ENCODE peak calls at places on chromosomes 2 and 18, in six cellular contexts. E, S, J, N, Q and V are unnamed samples.

GRCh38 chr2:76895469-76895868 is 626.7 kb downstream of the LRRTM4 start:
- DNase-seq in E (no peak), S (no peak), J (no peak), N (no peak), Q (peak), V (no peak)

GRCh38 chr2:68734688-68735525 is at the start of gene ARHGAP25:
- DNase-seq in E (peak), S (peak), J (no peak), N (no peak), Q (no peak), V (no peak)

GRCh38 chr2:24017711-24018110 is 7.8 kb downstream of the MFSD2B start:
- DNase-seq in E (no peak), S (no peak), J (no peak), N (no peak), Q (no peak), V (no peak)

GRCh38 chr2:231648579-231649174 is 56.0 kb downstream of the TEX44 start:
- DNase-seq in E (no peak), S (peak), J (peak), N (no peak), Q (peak), V (peak)

GRCh38 chr2:222969491-222969890 is 82.5 kb upstream of the KCNE4 start:
- DNase-seq in E (no peak), S (no peak), J (no peak), N (no peak), Q (no peak), V (no peak)

GRCh38 chr2:60867007-60867406 is 14.4 kb upstream of the REL start:
- DNase-seq in E (no peak), S (no peak), J (no peak), N (no peak), Q (no peak), V (no peak)

GRCh38 chr2:101076581-101076980 is 74.5 kb downstream of the RPL31 start:
- DNase-seq in E (no peak), S (no peak), J (no peak), N (no peak), Q (no peak), V (no peak)

GRCh38 chr2:221554769-221555510 is 17.2 kb downstream of the EPHA4 start:
- DNase-seq in E (no peak), S (no peak), J (no peak), N (no peak), Q (no peak), V (no peak)

GRCh38 chr18:864872-865273 is 39.8 kb upstream of the ADCYAP1 start:
- DNase-seq in E (peak), S (peak), J (peak), N (peak), Q (peak), V (peak)

GRCh38 chr18:31992836-31993575 is 25.6 kb upstream of the RNF125 start:
- DNase-seq in E (no peak), S (no peak), J (no peak), N (no peak), Q (no peak), V (no peak)

GRCh38 chr18:45122510-45122909 is 441.8 kb downstream of the SETBP1 start:
- DNase-seq in E (no peak), S (no peak), J (no peak), N (no peak), Q (no peak), V (no peak)

GRCh38 chr2:129192841-129193253 is 786.6 kb upstream of the RAB6C start:
- DNase-seq in E (no peak), S (no peak), J (no peak), N (no peak), Q (no peak), V (no peak)

GRCh38 chr2:21317131-21317530 is 193.4 kb downstream of the TDRD15 start:
- DNase-seq in E (peak), S (peak), J (peak), N (peak), Q (peak), V (peak)

GRCh38 chr2:181203916-181204315 is 223.5 kb downstream of the UBE2E3 start:
- DNase-seq in E (no peak), S (no peak), J (no peak), N (no peak), Q (no peak), V (no peak)

GRCh38 chr2:42098571-42099430 is 51.0 kb downstream of the PKDCC start:
- DNase-seq in E (no peak), S (no peak), J (no peak), N (no peak), Q (no peak), V (no peak)

GRCh38 chr2:127859712-127860085 is 1.7 kb upstream of the POLR2D start:
- DNase-seq in E (no peak), S (peak), J (no peak), N (peak), Q (peak), V (peak)

GRCh38 chr2:144015036-144015435 is 504.9 kb downstream of the ZEB2 start:
- DNase-seq in E (no peak), S (no peak), J (no peak), N (no peak), Q (no peak), V (no peak)

GRCh38 chr2:74267068-74267467 is 68.7 kb downstream of the MTHFD2 start:
- DNase-seq in E (no peak), S (peak), J (no peak), N (peak), Q (peak), V (no peak)

GRCh38 chr2:149070681-149071355 is 32.3 kb downstream of the LYPD6B start:
- DNase-seq in E (no peak), S (no peak), J (no peak), N (no peak), Q (no peak), V (no peak)

GRCh38 chr2:64770781-64771334 is 117.1 kb upstream of the SERTAD2 start:
- DNase-seq in E (peak), S (peak), J (peak), N (peak), Q (no peak), V (peak)

GRCh38 chr18:70384181-70384790 is 95.4 kb downstream of the SOCS6 start:
- DNase-seq in E (no peak), S (no peak), J (no peak), N (peak), Q (peak), V (no peak)

GRCh38 chr2:129877289-129877741 is 102.2 kb upstream of the RAB6C start:
- DNase-seq in E (peak), S (peak), J (peak), N (peak), Q (no peak), V (peak)

GRCh38 chr18:74310411-74310810 is 5.2 kb upstream of the C18orf63 start:
- DNase-seq in E (no peak), S (no peak), J (no peak), N (no peak), Q (peak), V (no peak)

GRCh38 chr2:12921321-12921720 is 204.6 kb downstream of the TRIB2 start:
- DNase-seq in E (no peak), S (no peak), J (no peak), N (no peak), Q (no peak), V (no peak)

GRCh38 chr2:12918138-12918840 is 201.6 kb downstream of the TRIB2 start:
- DNase-seq in E (no peak), S (no peak), J (no peak), N (no peak), Q (no peak), V (no peak)

GRCh38 chr2:12923907-12924610 is 207.3 kb downstream of the TRIB2 start:
- DNase-seq in E (no peak), S (no peak), J (no peak), N (no peak), Q (no peak), V (no peak)

GRCh38 chr2:12915792-12916191 is 199.1 kb downstream of the TRIB2 start:
- DNase-seq in E (no peak), S (no peak), J (no peak), N (no peak), Q (no peak), V (no peak)

DNA sequence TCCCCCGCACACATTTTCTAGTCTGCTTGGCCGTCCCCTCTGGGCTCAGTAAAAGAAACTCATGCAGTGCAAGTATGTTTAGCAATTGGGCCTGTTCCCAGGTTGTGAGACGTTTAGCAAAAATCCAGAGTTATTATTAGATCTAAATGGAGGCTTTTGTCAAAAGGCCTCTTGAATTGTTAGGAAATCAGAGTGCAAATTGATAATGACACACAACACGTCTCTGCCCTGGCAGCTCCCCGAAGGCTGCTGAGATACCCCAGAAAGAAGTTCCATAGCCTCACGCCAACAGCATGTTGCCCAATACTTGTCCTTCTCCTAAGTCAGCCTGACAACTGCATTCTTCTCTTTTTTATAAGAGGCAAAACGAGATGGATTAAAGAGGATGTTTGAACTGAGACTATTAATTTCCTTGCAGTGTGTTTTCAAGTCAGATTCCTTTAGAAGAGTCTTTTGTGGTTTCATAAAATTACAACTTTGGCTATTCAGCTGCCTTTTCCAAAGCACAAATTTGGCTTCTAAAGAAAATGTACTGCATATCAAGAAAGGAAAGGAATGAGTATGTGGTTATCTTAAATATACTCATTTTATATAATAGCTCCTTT is 202.2 kb downstream of the TRIB2 start:
- DNase-seq in E (peak), S (peak), J (peak), N (no peak), Q (no peak), V (peak)
- TF ChIP-seq EP300 in E (peak), S (no peak), J (peak), N (no peak), Q (no peak), V (no peak)

GRCh38 chr2:150126143-150126725 is 361.2 kb downstream of the RND3 start:
- DNase-seq in E (no peak), S (no peak), J (no peak), N (no peak), Q (no peak), V (no peak)

GRCh38 chr2:150127271-150127990 is 360.0 kb downstream of the RND3 start:
- DNase-seq in E (no peak), S (no peak), J (no peak), N (no peak), Q (no peak), V (no peak)

GRCh38 chr2:150126839-150127238 is 360.6 kb downstream of the RND3 start:
- DNase-seq in E (no peak), S (no peak), J (no peak), N (no peak), Q (no peak), V (no peak)

GRCh38 chr2:150129921-150130320 is 357.5 kb downstream of the RND3 start:
- DNase-seq in E (no peak), S (no peak), J (no peak), N (no peak), Q (no peak), V (no peak)

GRCh38 chr2:150127995-150128394 is 359.5 kb downstream of the RND3 start:
- DNase-seq in E (no peak), S (no peak), J (no peak), N (no peak), Q (no peak), V (no peak)
- TF ChIP-seq EP300 in E (no peak), S (no peak), J (no peak), N (no peak), Q (no peak), V (no peak)

GRCh38 chr2:55843096-55843991 is 80.2 kb downstream of the EFEMP1 start:
- DNase-seq in E (no peak), S (peak), J (no peak), N (peak), Q (peak), V (no peak)
- TF ChIP-seq EP300 in E (peak), S (no peak), J (no peak), N (peak), Q (no peak), V (no peak)

DNA sequence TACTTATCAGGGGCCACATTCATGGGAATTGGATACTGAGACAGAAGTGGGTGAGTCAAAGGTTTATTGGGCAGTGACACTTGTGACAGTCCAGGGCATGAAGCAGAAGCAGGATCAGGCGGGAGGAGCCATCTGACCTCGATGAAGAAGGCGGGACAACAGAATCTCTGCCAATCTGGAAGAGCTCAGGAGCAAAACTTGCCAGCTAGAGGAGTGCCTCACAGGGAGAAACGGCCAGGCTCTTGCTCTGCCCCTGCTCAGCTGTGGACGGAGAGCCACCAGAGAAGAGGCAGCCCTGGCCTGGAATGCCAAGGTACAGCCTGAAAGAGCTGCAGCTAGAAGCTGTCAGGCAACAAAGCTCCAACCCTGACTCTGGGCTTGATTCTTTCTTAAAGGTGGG is 16.9 kb downstream of the DAW1 start:
- DNase-seq in E (no peak), S (peak), J (no peak), N (no peak), Q (no peak), V (no peak)
- TF ChIP-seq EP300 in E (no peak), S (no peak), J (no peak), N (no peak), Q (no peak), V (no peak)

GRCh38 chr18:49016648-49017539 is 66.1 kb upstream of the SMAD7 start:
- DNase-seq in E (no peak), S (peak), J (peak), N (peak), Q (peak), V (peak)
- TF ChIP-seq EP300 in E (no peak), S (no peak), J (no peak), N (no peak), Q (no peak), V (no peak)

DNA sequence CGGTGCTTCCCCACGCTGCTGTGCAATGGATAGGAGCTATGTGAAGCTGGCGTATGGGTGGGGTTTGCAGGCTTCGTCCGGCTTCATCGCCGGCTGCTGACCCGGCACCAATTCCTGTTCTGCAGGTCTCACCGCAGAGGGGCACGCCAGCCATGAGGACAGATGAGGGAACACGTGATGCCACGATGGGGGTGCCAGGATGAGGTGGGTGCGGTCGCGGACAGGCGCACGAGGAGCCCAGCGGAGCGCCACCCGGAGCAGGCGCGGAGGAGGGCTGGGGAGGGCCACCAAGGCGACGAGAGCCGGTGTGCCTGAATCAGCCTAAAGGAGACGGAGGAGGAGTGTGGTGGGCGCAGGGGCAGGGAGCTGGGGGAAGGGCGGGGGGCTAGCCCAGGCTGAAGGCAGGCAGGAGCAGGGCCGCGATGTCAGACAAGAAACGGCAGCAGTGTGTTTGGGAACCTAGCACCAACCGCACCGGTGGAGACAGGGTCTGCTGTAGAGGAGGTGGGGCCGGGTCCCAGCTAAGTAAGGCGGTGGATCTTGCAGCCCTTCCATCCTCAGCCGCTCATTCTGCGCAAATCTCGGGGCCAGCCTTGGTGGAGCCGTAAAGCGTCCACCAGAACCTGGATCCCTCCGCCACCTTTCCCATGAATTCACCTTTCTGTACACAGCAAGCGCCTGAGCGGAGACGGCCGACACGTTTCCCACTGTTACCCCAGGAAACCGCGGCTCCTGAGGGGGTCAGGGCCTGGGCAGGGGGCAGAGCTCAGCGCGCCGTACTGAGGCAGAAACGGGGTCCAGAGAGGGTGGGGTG is 17.0 kb upstream of the CD8A start:
- DNase-seq in E (peak), S (peak), J (no peak), N (no peak), Q (peak), V (peak)
- TF ChIP-seq EP300 in E (no peak), S (no peak), J (no peak), N (no peak), Q (no peak), V (no peak)